ENCODE peak calls at places on chromosomes 6 and 20, in nine cellular contexts. B, F, X, K, M, W, Y, U and G are unnamed samples.

GRCh38 chr20:8144282-8145245 is 12.5 kb downstream of the PLCB1 start:
- DNase-seq in F (no peak), K (no peak), W (no peak), M (no peak), U (no peak), Y (no peak), X (no peak), B (no peak), G (no peak)

GRCh38 chr6:3247255-3248146 is 11.2 kb upstream of the PSMG4 start:
- DNase-seq in F (peak; percentile 65), M (peak; percentile 65), X (no peak), Y (peak; percentile 69), U (peak; percentile 64), K (peak; percentile 73), B (peak; percentile 40), W (peak; percentile 90), G (peak; percentile 67)

GRCh38 chr6:75157336-75157735 is 48.5 kb downstream of the COL12A1 start:
- DNase-seq in U (no peak), W (no peak), K (no peak), X (no peak), Y (no peak), B (no peak), M (no peak), F (no peak), G (no peak)

GRCh38 chr6:11218477-11218826 is 14.0 kb downstream of the NEDD9 start:
- DNase-seq in W (no peak), Y (no peak), X (no peak), M (no peak), F (no peak), U (no peak), B (no peak), K (no peak), G (no peak)

GRCh38 chr20:2285618-2286017 is 10.2 kb upstream of the TGM3 start:
- DNase-seq in X (no peak), K (no peak), Y (no peak), M (no peak), U (no peak), W (no peak), B (no peak), F (no peak), G (no peak)

GRCh38 chr20:63874254-63874653 is 9.2 kb downstream of the TPD52L2 start:
- DNase-seq in X (no peak), F (no peak), K (no peak), B (no peak), Y (no peak), U (no peak), M (no peak), W (no peak), G (no peak)

GRCh38 chr20:41664584-41664983 is 46.4 kb upstream of the CHD6 start:
- DNase-seq in W (no peak), M (no peak), U (no peak), Y (no peak), B (no peak), K (no peak), F (no peak), X (no peak), G (no peak)

GRCh38 chr6:26087284-26088115 is at the start of gene HFE:
- DNase-seq in B (no peak), Y (peak; percentile 74), K (peak; percentile 60), W (peak; percentile 82), M (peak; percentile 75), U (peak; percentile 57), X (peak; percentile 72), F (peak; percentile 57), G (peak; percentile 69)

GRCh38 chr6:305371-306206 is 13.3 kb downstream of the DUSP22 start:
- DNase-seq in Y (peak; percentile 61), U (no peak), F (no peak), W (no peak), K (no peak), B (no peak), M (peak; percentile 38), X (no peak), G (no peak)

GRCh38 chr6:303948-304558 is 11.8 kb downstream of the DUSP22 start:
- DNase-seq in W (peak; percentile 78), M (peak; percentile 63), K (no peak), U (no peak), B (no peak), F (no peak), Y (no peak), X (no peak), G (no peak)

GRCh38 chr6:303263-303662 is 11.0 kb downstream of the DUSP22 start:
- DNase-seq in B (no peak), F (no peak), Y (no peak), M (peak; percentile 41), K (no peak), W (no peak), X (no peak), U (no peak), G (no peak)

GRCh38 chr6:306641-307061 is 14.4 kb downstream of the DUSP22 start:
- DNase-seq in Y (peak; percentile 56), K (no peak), B (no peak), M (peak; percentile 58), U (no peak), X (no peak), F (no peak), W (no peak), G (no peak)

GRCh38 chr6:304833-305370 is 12.6 kb downstream of the DUSP22 start:
- DNase-seq in X (no peak), W (peak; percentile 58), F (no peak), K (no peak), B (no peak), M (peak; percentile 53), Y (no peak), U (no peak), G (no peak)
- H3K9me3 ChIP-seq in X (no peaks in the 10 kb centered on the region), W (no peaks in the 10 kb centered on the region), F (no peaks in the 10 kb centered on the region), K (no peaks in the 10 kb centered on the region), B (no peaks in the 10 kb centered on the region), M (no peaks in the 10 kb centered on the region), Y (no peaks in the 10 kb centered on the region), U (no peaks in the 10 kb centered on the region), G (peaks cover 12% of the 10 kb centered on the region)

GRCh38 chr6:56510984-56511531 is 131.6 kb downstream of the DST start:
- DNase-seq in F (no peak), K (no peak), M (no peak), Y (no peak), W (no peak), X (no peak), B (no peak), U (peak; percentile 26), G (no peak)

GRCh38 chr6:56509031-56509430 is 133.7 kb downstream of the DST start:
- DNase-seq in Y (no peak), W (no peak), F (no peak), B (no peak), X (no peak), M (no peak), U (no peak), K (no peak), G (no peak)

GRCh38 chr6:56511591-56511990 is 131.1 kb downstream of the DST start:
- DNase-seq in Y (no peak), X (no peak), K (no peak), W (no peak), F (no peak), B (no peak), U (no peak), M (no peak), G (no peak)

GRCh38 chr6:56505861-56506260 is 136.8 kb downstream of the DST start:
- DNase-seq in X (no peak), W (no peak), U (no peak), Y (no peak), K (no peak), F (no peak), B (no peak), M (no peak), G (no peak)

GRCh38 chr6:56507517-56507916 is 135.2 kb downstream of the DST start:
- DNase-seq in K (no peak), Y (peak; percentile 79), U (no peak), M (no peak), W (no peak), X (no peak), F (no peak), B (no peak), G (no peak)
- H3K4me1 ChIP-seq in K (peaks cover 18% of the 10 kb centered on the region), Y (peaks cover 6% of the 10 kb centered on the region), U (peaks cover 29% of the 10 kb centered on the region), M (peaks cover 29% of the 10 kb centered on the region), W (no peaks in the 10 kb centered on the region), X (no peaks in the 10 kb centered on the region), F (peaks cover 8% of the 10 kb centered on the region), B (peaks cover 30% of the 10 kb centered on the region), G (no peaks in the 10 kb centered on the region)

DNA sequence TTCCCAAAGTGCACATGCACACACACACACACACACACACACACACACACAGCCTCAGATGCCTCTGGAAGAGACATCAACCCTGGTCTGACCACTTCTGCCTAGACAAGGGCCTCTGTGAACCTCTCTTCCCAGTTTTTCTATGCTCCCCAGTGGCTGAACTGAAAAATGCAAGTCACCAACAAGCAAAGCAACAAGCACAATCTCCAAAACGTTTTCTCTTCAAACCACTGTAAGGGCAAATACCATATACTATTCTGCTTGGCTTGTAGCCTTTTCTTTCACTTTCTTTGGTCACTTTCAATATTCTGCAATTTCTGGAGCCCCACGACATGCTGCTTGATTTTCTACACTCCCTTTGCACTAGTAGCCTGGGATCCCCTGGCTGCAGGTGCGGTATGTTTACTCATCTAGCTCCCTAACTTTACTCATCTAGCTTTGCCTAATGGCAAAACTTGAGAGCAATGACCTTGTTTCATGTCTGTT is 121.4 kb upstream of the DST start:
- DNase-seq in M (no peak), F (no peak), K (no peak), Y (no peak), U (no peak), B (no peak), W (no peak), X (no peak), G (no peak)
- TF ChIP-seq CTCF in M (no peak), F (no peak), K (no peak), Y (peak; percentile 30), U (peak; percentile 33), B (no peak), W (peak; percentile 19), X (peak; percentile 32), G (no peak)

GRCh38 chr6:14166821-14167220 is 49.2 kb downstream of the CD83 start:
- DNase-seq in W (no peak), F (no peak), B (no peak), X (no peak), K (no peak), M (no peak), Y (no peak), U (no peak), G (no peak)

GRCh38 chr6:14165091-14165490 is 47.5 kb downstream of the CD83 start:
- DNase-seq in B (no peak), U (no peak), X (no peak), Y (no peak), F (no peak), K (no peak), W (no peak), M (no peak), G (no peak)

GRCh38 chr6:14175031-14175430 is 57.5 kb downstream of the CD83 start:
- DNase-seq in B (no peak), Y (no peak), F (no peak), K (no peak), M (no peak), U (no peak), W (no peak), X (no peak), G (no peak)

GRCh38 chr6:14172575-14172974 is 55.0 kb downstream of the CD83 start:
- DNase-seq in B (no peak), W (no peak), X (no peak), F (no peak), Y (no peak), U (no peak), M (no peak), K (no peak), G (no peak)

DNA sequence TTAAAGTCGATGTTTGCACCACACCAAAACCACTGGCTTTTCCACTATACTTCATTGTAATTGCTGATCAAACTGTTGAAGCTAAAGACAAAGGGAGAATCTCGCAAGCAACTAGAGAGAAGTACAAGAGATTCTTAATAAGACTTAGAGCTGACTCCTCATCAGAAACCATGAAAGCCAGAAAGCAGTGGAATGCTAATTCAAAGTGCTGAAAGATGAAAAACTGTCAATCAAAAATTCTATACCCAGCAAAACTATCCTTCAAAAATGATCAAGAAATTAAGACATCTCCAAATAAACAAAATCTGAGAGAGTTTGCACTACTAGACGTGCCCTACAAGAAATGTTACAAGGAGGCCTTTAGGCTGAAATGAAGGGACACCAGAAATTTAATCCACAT is 52.6 kb downstream of the CD83 start:
- DNase-seq in Y (no peak), X (no peak), F (no peak), U (no peak), M (no peak), W (no peak), K (no peak), B (no peak), G (no peak)
- H3K9me3 ChIP-seq in Y (peaks cover 22% of the 10 kb centered on the region), X (peaks cover 10% of the 10 kb centered on the region), F (no peaks in the 10 kb centered on the region), U (peaks cover 23% of the 10 kb centered on the region), M (no peaks in the 10 kb centered on the region), W (no peaks in the 10 kb centered on the region), K (no peaks in the 10 kb centered on the region), B (no peaks in the 10 kb centered on the region), G (peaks cover 19% of the 10 kb centered on the region)